ENCODE peak calls at places on chromosomes 5 and 9, in four cellular contexts. One of them, this sample, is unnamed.

GRCh38 chr5:155616779-155617392 is 603.3 kb downstream of the KIF4B start:
- DNase-seq in K562: peak; percentile 47
- DNase-seq in HepG2: peak; percentile 13
- DNase-seq in GM12878: no peak
- DNase-seq in this sample: peak; percentile 58

GRCh38 chr5:140049205-140049604 is 6.1 kb upstream of the NRG2 start:
- DNase-seq in K562: no peak
- DNase-seq in HepG2: no peak
- DNase-seq in GM12878: no peak
- DNase-seq in this sample: no peak

GRCh38 chr9:110626109-110626829 is 42.3 kb upstream of the MUSK start:
- DNase-seq in K562: no peak
- DNase-seq in HepG2: no peak
- DNase-seq in GM12878: peak; percentile 51
- DNase-seq in this sample: no peak

GRCh38 chr5:81232449-81233079 is 558 bp upstream of the CKMT2 start:
- DNase-seq in K562: no peak
- DNase-seq in HepG2: peak; percentile 13
- DNase-seq in GM12878: no peak
- DNase-seq in this sample: no peak

GRCh38 chr5:2685651-2686050 is 65.8 kb downstream of the IRX2 start:
- DNase-seq in K562: no peak
- DNase-seq in HepG2: no peak
- DNase-seq in GM12878: no peak
- DNase-seq in this sample: no peak

GRCh38 chr5:98301567-98301966 is 471.9 kb upstream of the RGMB start:
- DNase-seq in K562: no peak
- DNase-seq in HepG2: no peak
- DNase-seq in GM12878: no peak
- DNase-seq in this sample: no peak

GRCh38 chr5:73151733-73152410 is 21.1 kb upstream of the TMEM174 start:
- DNase-seq in K562: no peak
- DNase-seq in HepG2: no peak
- DNase-seq in GM12878: no peak
- DNase-seq in this sample: no peak

GRCh38 chr5:5467737-5468136 is 45.3 kb downstream of the ICE1 start:
- DNase-seq in K562: no peak
- DNase-seq in HepG2: no peak
- DNase-seq in GM12878: no peak
- DNase-seq in this sample: no peak

GRCh38 chr5:45521067-45521466 is 175.1 kb downstream of the HCN1 start:
- DNase-seq in K562: no peak
- DNase-seq in HepG2: peak; percentile 2
- DNase-seq in GM12878: no peak
- DNase-seq in this sample: no peak

GRCh38 chr9:118170032-118170955 is 466.1 kb downstream of the TLR4 start:
- DNase-seq in K562: peak; percentile 8
- DNase-seq in HepG2: peak; percentile 7
- DNase-seq in GM12878: no peak
- DNase-seq in this sample: peak; percentile 45

GRCh38 chr5:74767579-74767913 is 497 bp downstream of the NSA2 start:
- DNase-seq in K562: peak; percentile 31
- DNase-seq in HepG2: peak; percentile 16
- DNase-seq in GM12878: no peak
- DNase-seq in this sample: peak; percentile 39

GRCh38 chr5:96537386-96537785 is 104.3 kb upstream of the PCSK1 start:
- DNase-seq in K562: no peak
- DNase-seq in HepG2: no peak
- DNase-seq in GM12878: no peak
- DNase-seq in this sample: no peak

GRCh38 chr9:118316831-118317230 is 612.6 kb downstream of the TLR4 start:
- DNase-seq in K562: no peak
- DNase-seq in HepG2: no peak
- DNase-seq in GM12878: no peak
- DNase-seq in this sample: no peak

GRCh38 chr5:58458851-58459275 is 1.0 kb downstream of the PLK2 start:
- DNase-seq in K562: no peak
- DNase-seq in HepG2: peak; percentile 43
- DNase-seq in GM12878: no peak
- DNase-seq in this sample: no peak

GRCh38 chr9:97830884-97831829 is 21.9 kb upstream of the FOXE1 start:
- DNase-seq in K562: no peak
- DNase-seq in HepG2: peak; percentile 24
- DNase-seq in GM12878: no peak
- DNase-seq in this sample: no peak

GRCh38 chr5:133841831-133842750 is 126.3 kb downstream of the C5orf15 start:
- DNase-seq in K562: no peak
- DNase-seq in HepG2: no peak
- DNase-seq in GM12878: no peak
- DNase-seq in this sample: no peak

GRCh38 chr9:74951725-74952151 is 974 bp downstream of the C9orf40 start:
- DNase-seq in K562: no peak
- DNase-seq in HepG2: peak; percentile 15
- DNase-seq in GM12878: no peak
- DNase-seq in this sample: peak; percentile 21

GRCh38 chr5:31811210-31811609 is 172.3 kb downstream of the PDZD2 start:
- DNase-seq in K562: no peak
- DNase-seq in HepG2: peak; percentile 17
- DNase-seq in GM12878: no peak
- DNase-seq in this sample: no peak

GRCh38 chr5:10854526-10855277 is 93.7 kb upstream of the DAP start:
- DNase-seq in K562: no peak
- DNase-seq in HepG2: no peak
- DNase-seq in GM12878: no peak
- DNase-seq in this sample: no peak

DNA sequence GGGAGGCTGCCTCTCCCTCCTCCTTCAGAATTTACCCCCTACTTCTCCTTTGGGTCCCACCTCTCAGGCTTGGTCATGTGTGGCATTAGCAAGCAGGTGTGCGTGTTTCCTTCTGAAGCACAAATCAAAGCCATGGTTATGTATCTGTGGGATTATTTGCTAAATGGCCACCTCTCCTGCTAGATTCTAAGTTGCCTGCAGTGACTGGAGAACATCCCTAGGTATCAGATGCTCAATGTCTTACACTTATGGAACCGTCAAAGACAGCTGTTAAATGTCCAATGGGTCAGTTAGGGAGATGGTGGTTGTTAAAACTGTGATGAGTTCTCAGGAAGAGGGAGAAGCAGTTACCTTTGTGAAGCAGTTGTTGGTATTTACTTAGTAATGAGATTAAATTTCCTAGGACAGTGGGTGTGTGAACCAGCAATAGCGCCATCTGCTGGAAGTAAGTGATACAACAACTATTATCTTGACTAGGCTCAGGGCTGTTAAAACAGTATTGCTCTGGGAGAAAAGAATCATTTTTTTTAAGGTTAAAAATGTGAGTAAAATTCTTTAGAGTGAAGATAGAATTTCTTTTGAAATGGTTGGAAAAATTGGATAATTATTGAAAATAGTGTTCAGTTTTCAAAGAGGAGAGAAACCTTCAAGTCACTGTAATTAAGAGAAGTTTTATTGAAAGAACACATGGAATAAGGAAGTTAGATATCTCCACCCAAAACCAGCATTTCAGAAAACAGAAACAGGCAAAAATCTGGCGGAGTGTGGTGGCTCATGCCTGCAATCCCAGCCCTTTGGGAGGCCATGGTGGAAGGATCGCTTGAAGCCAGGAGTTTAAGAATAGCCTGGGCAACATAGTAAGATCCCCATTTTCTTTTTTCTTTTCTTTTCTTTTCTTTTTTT is 71.3 kb downstream of the TMC1 start:
- DNase-seq in K562: peak; percentile 53
- DNase-seq in HepG2: peak; percentile 30
- DNase-seq in GM12878: peak; percentile 23
- DNase-seq in this sample: peak; percentile 51
- TF ChIP-seq BHLHE40 in K562: no peak
- TF ChIP-seq BHLHE40 in HepG2: no peak
- TF ChIP-seq BHLHE40 in GM12878: no peak
- TF ChIP-seq BHLHE40 in this sample: no peak

DNA sequence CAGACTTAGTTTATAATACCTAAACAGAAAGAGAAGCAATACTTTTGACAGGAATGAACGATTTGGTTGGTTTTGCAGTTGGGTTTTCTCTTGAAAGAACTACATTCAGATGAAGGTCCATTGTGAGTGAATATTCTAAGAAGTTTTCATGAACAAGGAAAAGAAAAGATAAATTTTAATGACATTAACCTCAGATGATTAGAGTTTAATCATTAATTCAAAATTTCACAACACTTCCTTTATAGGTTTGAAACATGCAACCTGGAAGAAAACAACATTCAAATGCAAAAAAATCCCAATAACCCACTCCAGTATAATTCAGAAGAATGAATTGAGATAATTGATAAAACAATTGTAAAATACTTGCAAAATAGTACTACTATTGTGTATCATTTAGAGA is 23.8 kb downstream of the EQTN start:
- DNase-seq in K562: no peak
- DNase-seq in HepG2: no peak
- DNase-seq in GM12878: no peak
- DNase-seq in this sample: no peak
- TF ChIP-seq FOXK2 in K562: no peak
- TF ChIP-seq FOXK2 in HepG2: no peak
- TF ChIP-seq FOXK2 in GM12878: no peak
- TF ChIP-seq FOXK2 in this sample: no peak

DNA sequence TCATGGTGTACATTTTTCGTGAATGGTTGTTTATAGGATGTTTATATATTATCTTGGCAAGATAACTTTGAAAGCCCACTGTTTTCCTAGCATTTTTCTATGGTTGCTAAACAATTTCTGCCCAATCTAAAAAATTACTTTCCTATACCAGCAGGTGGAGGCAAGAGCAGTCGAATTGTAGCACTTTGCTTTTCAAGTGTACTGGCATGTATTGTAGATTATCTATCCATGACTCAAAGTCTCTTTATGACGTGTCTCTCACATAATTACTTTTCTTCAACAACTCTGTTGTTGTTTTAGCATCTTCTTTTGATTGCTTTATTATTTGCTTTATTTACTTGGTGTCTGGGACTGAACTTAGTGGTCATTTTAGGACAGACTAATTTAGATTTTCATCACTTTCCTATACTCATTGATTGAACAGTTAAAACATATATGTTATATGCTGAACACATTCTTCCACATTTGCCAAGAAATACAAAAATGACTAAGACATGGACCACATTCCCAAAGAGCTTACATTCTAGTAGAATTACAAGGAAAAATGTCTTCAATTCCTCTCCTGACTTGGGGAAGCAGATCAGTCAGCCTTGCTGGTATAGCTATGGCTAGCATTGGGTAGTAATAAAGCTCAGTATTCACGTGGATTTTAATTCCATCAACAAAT is 20.7 kb downstream of the NLN start:
- DNase-seq in K562: peak; percentile 38
- DNase-seq in HepG2: peak; percentile 40
- DNase-seq in GM12878: peak; percentile 21
- DNase-seq in this sample: peak; percentile 40
- TF ChIP-seq TARDBP in K562: no peak
- TF ChIP-seq TARDBP in HepG2: no peak
- TF ChIP-seq TARDBP in GM12878: no peak
- TF ChIP-seq TARDBP in this sample: no peak

GRCh38 chr9:2623866-2624682 is 2.5 kb downstream of the VLDLR start:
- DNase-seq in K562: no peak
- DNase-seq in HepG2: no peak
- DNase-seq in GM12878: no peak
- DNase-seq in this sample: no peak

GRCh38 chr9:2621678-2622360 is at the start of gene VLDLR:
- DNase-seq in K562: peak; percentile 59
- DNase-seq in HepG2: no peak
- DNase-seq in GM12878: no peak
- DNase-seq in this sample: peak; percentile 50

GRCh38 chr9:2620876-2621677 is 510 bp upstream of the VLDLR start:
- DNase-seq in K562: peak; percentile 20
- DNase-seq in HepG2: peak; percentile 36
- DNase-seq in GM12878: no peak
- DNase-seq in this sample: peak; percentile 67

GRCh38 chr9:2623046-2623865 is 1.7 kb downstream of the VLDLR start:
- DNase-seq in K562: no peak
- DNase-seq in HepG2: peak; percentile 33
- DNase-seq in GM12878: no peak
- DNase-seq in this sample: no peak

GRCh38 chr9:2622361-2623045 is 916 bp downstream of the VLDLR start:
- DNase-seq in K562: no peak
- DNase-seq in HepG2: no peak
- DNase-seq in GM12878: no peak
- DNase-seq in this sample: peak; percentile 18
- TF ChIP-seq BHLHE40 in K562: no peak
- TF ChIP-seq BHLHE40 in HepG2: no peak
- TF ChIP-seq BHLHE40 in GM12878: no peak
- TF ChIP-seq BHLHE40 in this sample: no peak

DNA sequence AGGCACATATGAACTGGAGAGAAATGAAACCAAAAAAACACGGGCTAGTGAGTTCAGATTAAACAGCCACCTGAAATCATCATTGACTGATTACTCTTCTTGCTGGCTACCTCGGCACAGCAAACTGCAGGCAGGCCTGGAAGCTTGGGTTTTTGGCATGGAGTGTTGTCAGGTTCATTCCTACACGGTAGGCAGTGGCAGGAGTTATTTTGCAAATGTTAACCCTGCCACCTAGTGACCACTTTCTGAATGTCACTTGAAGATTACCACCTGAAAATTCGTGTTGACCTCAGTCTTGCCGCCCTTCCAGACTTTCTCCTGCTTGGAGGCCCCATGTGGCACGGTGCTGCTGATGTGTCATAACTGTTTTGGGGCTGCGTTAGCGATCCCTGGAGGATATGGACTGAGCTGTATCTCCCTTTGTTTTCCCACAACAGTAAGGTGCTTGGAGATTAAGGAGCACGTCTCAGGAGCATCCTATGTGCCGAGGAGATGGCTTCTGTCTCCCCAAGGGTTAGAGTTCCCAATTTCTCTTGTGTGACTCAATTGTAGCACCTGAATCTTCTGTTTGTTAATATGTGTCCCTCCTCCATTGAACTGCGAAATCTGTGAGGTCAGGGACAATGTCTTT is 12.7 kb upstream of the CD180 start:
- DNase-seq in K562: peak; percentile 60
- DNase-seq in HepG2: peak; percentile 61
- DNase-seq in GM12878: no peak
- DNase-seq in this sample: peak; percentile 79
- TF ChIP-seq FOXK2 in K562: no peak
- TF ChIP-seq FOXK2 in HepG2: no peak
- TF ChIP-seq FOXK2 in GM12878: no peak
- TF ChIP-seq FOXK2 in this sample: no peak

GRCh38 chr9:36101916-36102741 is 34.4 kb upstream of the GLIPR2 start:
- DNase-seq in K562: no peak
- DNase-seq in HepG2: peak; percentile 57
- DNase-seq in GM12878: no peak
- DNase-seq in this sample: no peak
- TF ChIP-seq TARDBP in K562: no peak
- TF ChIP-seq TARDBP in HepG2: no peak
- TF ChIP-seq TARDBP in GM12878: no peak
- TF ChIP-seq TARDBP in this sample: no peak

This sample was measured in HEK293T.